ENCODE peak calls at places on chromosomes 2 and 18, in nine cellular contexts. M is A673, F is body of pancreas, Z is Peyer's patch, G is AG04450, X is GM13977, H is HL-60, P is MM.1S, K is OCI-LY7. U is an unnamed sample.

GRCh38 chr2:26033270-26033768 is 565 bp upstream of the RAB10 start:
- DNase-seq in M (peak; percentile 90), F (peak; percentile 82), Z (no peak), G (peak; percentile 55), X (peak; percentile 48), H (no peak), P (no peak), K (peak; percentile 83), U (peak; percentile 86)

GRCh38 chr2:222736301-222736700 is 64.8 kb downstream of the MOGAT1 start:
- DNase-seq in M (no peak), F (no peak), Z (no peak), G (no peak), X (no peak), H (no peak), P (no peak), K (no peak), U (no peak)

GRCh38 chr2:32832400-32832799 is 114.4 kb upstream of the LTBP1 start:
- DNase-seq in M (no peak), F (no peak), Z (no peak), G (no peak), X (no peak), H (no peak), P (no peak), K (no peak), U (no peak)

GRCh38 chr18:74506405-74507119 is 10.4 kb downstream of the CNDP2 start:
- DNase-seq in M (no peak), F (no peak), Z (no peak), G (peak; percentile 4), X (no peak), H (no peak), P (no peak), K (no peak), U (no peak)

GRCh38 chr2:176999331-176999730 is 213.3 kb upstream of the HNRNPA3 start:
- DNase-seq in M (peak; percentile 7), F (peak; percentile 6), Z (no peak), G (no peak), X (no peak), H (peak; percentile 69), P (no peak), K (no peak), U (peak; percentile 69)

GRCh38 chr18:47858607-47859006 is 71.9 kb downstream of the SMAD2 start:
- DNase-seq in M (no peak), F (no peak), Z (no peak), G (no peak), X (no peak), H (no peak), P (no peak), K (no peak), U (no peak)

GRCh38 chr2:127829845-127830246 is 18.9 kb upstream of the WDR33 start:
- DNase-seq in M (no peak), F (no peak), Z (no peak), G (no peak), X (peak; percentile 85), H (peak; percentile 21), P (peak; percentile 99), K (peak; percentile 98), U (peak; percentile 95)

GRCh38 chr18:23534276-23534675 is 31.0 kb downstream of the RMC1 start:
- DNase-seq in M (no peak), F (no peak), Z (no peak), G (no peak), X (no peak), H (no peak), P (no peak), K (no peak), U (no peak)

GRCh38 chr2:75465317-75465998 is 95.3 kb downstream of the EVA1A start:
- DNase-seq in M (peak; percentile 55), F (peak; percentile 10), Z (no peak), G (peak; percentile 15), X (no peak), H (no peak), P (no peak), K (no peak), U (peak; percentile 7)

GRCh38 chr2:71849603-71850305 is 297.9 kb downstream of the CYP26B1 start:
- DNase-seq in M (no peak), F (no peak), Z (no peak), G (no peak), X (no peak), H (no peak), P (no peak), K (no peak), U (no peak)

GRCh38 chr2:196242131-196242620 is 70.8 kb upstream of the STK17B start:
- DNase-seq in M (no peak), F (peak; percentile 39), Z (no peak), G (no peak), X (peak; percentile 58), H (peak; percentile 87), P (no peak), K (peak; percentile 69), U (peak; percentile 78)

GRCh38 chr2:210620456-210620855 is 64.1 kb downstream of the CPS1 start:
- DNase-seq in M (peak; percentile 52), F (no peak), Z (no peak), G (no peak), X (no peak), H (no peak), P (no peak), K (no peak), U (no peak)

DNA sequence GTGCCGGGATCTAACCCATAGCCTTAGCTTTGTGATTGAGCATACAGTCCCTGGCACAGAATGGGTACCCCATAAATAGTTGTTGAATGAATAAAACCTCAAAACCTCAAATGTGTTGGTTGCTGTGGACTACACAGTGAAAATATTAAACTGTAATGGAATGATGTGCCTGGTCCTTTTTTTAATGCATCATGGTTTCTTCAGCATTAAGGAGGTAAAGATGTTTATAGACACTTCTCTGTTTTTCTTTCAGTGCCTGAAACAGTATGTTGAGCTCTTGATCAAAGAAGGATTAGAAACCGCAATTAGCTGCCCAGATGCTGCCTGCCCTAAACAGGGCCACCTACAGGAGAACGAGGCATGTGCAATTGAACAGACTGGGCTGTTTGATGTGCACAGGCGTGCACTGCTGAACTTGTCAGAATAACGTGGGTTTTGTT is 97.0 kb downstream of the RNF144A start:
- DNase-seq in M (peak; percentile 44), F (no peak), Z (no peak), G (no peak), X (no peak), H (peak; percentile 79), P (no peak), K (peak; percentile 36), U (peak; percentile 25)
- TF ChIP-seq CTCF in M (peak; percentile 71), F (peak; percentile 25), Z (peak; percentile 26), G (no peak), X (peak; percentile 56), H (peak; percentile 57), P (peak; percentile 32), K (peak; percentile 77), U (peak; percentile 37)

GRCh38 chr2:98601532-98602132 is 6.7 kb downstream of the COA5 start:
- DNase-seq in M (peak; percentile 12), F (peak; percentile 25), Z (no peak), G (no peak), X (peak; percentile 43), H (peak; percentile 35), P (peak; percentile 47), K (peak; percentile 57), U (peak; percentile 67)
- TF ChIP-seq CTCF in M (peak; percentile 64), F (peak; percentile 18), Z (peak; percentile 51), G (peak; percentile 79), X (peak; percentile 78), H (peak; percentile 37), P (peak; percentile 61), K (peak; percentile 90), U (peak; percentile 77)

GRCh38 chr2:238685713-238686112 is 162.2 kb upstream of the TWIST2 start:
- DNase-seq in M (no peak), F (no peak), Z (no peak), G (no peak), X (no peak), H (no peak), P (no peak), K (no peak), U (no peak)
- TF ChIP-seq CTCF in M (no peak), F (no peak), Z (no peak), G (no peak), X (no peak), H (no peak), P (no peak), K (peak; percentile 29), U (no peak)

GRCh38 chr2:50571278-50571677 is 460.7 kb downstream of the NRXN1 start:
- DNase-seq in M (no peak), F (no peak), Z (no peak), G (no peak), X (no peak), H (no peak), P (peak; percentile 25), K (no peak), U (no peak)

DNA sequence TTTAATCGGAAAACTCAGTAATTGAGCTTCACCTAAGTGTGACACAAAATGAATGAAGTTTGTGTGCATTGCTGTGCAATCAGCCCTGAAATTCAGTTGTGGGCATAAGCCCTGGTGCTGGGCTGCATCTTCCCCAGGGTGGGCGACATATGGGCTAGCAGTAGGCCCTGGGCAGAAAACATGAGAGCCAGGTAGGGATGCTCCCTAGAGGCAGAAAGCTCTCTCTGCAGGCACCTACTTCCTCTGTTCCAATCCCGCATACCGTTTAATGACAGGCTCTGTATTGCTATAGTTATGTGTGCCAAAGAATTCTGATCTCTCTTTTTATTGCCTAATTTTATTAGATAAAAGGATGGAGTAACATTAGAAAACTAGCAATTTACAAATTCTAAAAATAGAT is 456.7 kb downstream of the NRXN1 start:
- DNase-seq in M (no peak), F (no peak), Z (no peak), G (no peak), X (no peak), H (no peak), P (no peak), K (no peak), U (no peak)
- TF ChIP-seq CTCF in M (no peak), F (no peak), Z (no peak), G (no peak), X (no peak), H (no peak), P (no peak), K (peak; percentile 12), U (no peak)